ENCODE peak calls at places on chromosome 6, in ten cellular contexts. One of them, this sample, is unnamed.

GRCh38 chr6:159594750-159595117 is 98.3 kb downstream of the SOD2 start:
- DNase-seq in NCI-H774: no peak
- DNase-seq in stimulated activated naive B cell treated with anti-CD40 and anti-IgM and Interleukin-4, amounts not matched to agents 10 μg/mL and 1 μg/mL and 100 μg/mL, for 72 hours: no peak
- DNase-seq in lung: no peak
- DNase-seq in trophoblast cell: no peak
- DNase-seq in activated T-cell treated with anti-CD3 and anti-CD28 coated beads for 1 hour: no peak
- DNase-seq in WERI-Rb-1: no peak
- DNase-seq in NCI-H226: peak
- DNase-seq in skeletal muscle cell: peak
- DNase-seq in Calu3: no peak
- DNase-seq in this sample: no peak

GRCh38 chr6:56849876-56850275 is 105.0 kb upstream of the BEND6 start:
- DNase-seq in skeletal muscle cell: peak
- DNase-seq in stimulated activated naive B cell treated with anti-CD40 and anti-IgM and Interleukin-4, amounts not matched to agents 10 μg/mL and 1 μg/mL and 100 μg/mL, for 72 hours: no peak
- DNase-seq in NCI-H226: peak
- DNase-seq in activated T-cell treated with anti-CD3 and anti-CD28 coated beads for 1 hour: no peak
- DNase-seq in Calu3: no peak
- DNase-seq in NCI-H774: no peak
- DNase-seq in lung: no peak
- DNase-seq in WERI-Rb-1: no peak
- DNase-seq in trophoblast cell: peak
- DNase-seq in this sample: peak

GRCh38 chr6:4903751-4904370 is 100.0 kb downstream of the RPP40 start:
- DNase-seq in stimulated activated naive B cell treated with anti-CD40 and anti-IgM and Interleukin-4, amounts not matched to agents 10 μg/mL and 1 μg/mL and 100 μg/mL, for 72 hours: no peak
- DNase-seq in NCI-H226: no peak
- DNase-seq in trophoblast cell: no peak
- DNase-seq in Calu3: no peak
- DNase-seq in skeletal muscle cell: no peak
- DNase-seq in WERI-Rb-1: peak
- DNase-seq in NCI-H774: no peak
- DNase-seq in activated T-cell treated with anti-CD3 and anti-CD28 coated beads for 1 hour: no peak
- DNase-seq in lung: no peak
- DNase-seq in this sample: no peak

GRCh38 chr6:137816133-137816579 is 50.9 kb upstream of the TNFAIP3 start:
- DNase-seq in skeletal muscle cell: no peak
- DNase-seq in NCI-H226: no peak
- DNase-seq in trophoblast cell: no peak
- DNase-seq in NCI-H774: no peak
- DNase-seq in stimulated activated naive B cell treated with anti-CD40 and anti-IgM and Interleukin-4, amounts not matched to agents 10 μg/mL and 1 μg/mL and 100 μg/mL, for 72 hours: no peak
- DNase-seq in Calu3: no peak
- DNase-seq in WERI-Rb-1: no peak
- DNase-seq in lung: no peak
- DNase-seq in activated T-cell treated with anti-CD3 and anti-CD28 coated beads for 1 hour: no peak
- DNase-seq in this sample: peak

GRCh38 chr6:87656857-87657256 is 45.2 kb downstream of the AKIRIN2 start:
- DNase-seq in activated T-cell treated with anti-CD3 and anti-CD28 coated beads for 1 hour: no peak
- DNase-seq in Calu3: no peak
- DNase-seq in skeletal muscle cell: no peak
- DNase-seq in trophoblast cell: no peak
- DNase-seq in NCI-H774: no peak
- DNase-seq in WERI-Rb-1: no peak
- DNase-seq in lung: no peak
- DNase-seq in stimulated activated naive B cell treated with anti-CD40 and anti-IgM and Interleukin-4, amounts not matched to agents 10 μg/mL and 1 μg/mL and 100 μg/mL, for 72 hours: no peak
- DNase-seq in NCI-H226: no peak
- DNase-seq in this sample: no peak

GRCh38 chr6:122530440-122531046 is 58.9 kb upstream of the SERINC1 start:
- DNase-seq in skeletal muscle cell: peak
- DNase-seq in Calu3: peak
- DNase-seq in activated T-cell treated with anti-CD3 and anti-CD28 coated beads for 1 hour: peak
- DNase-seq in NCI-H774: peak
- DNase-seq in stimulated activated naive B cell treated with anti-CD40 and anti-IgM and Interleukin-4, amounts not matched to agents 10 μg/mL and 1 μg/mL and 100 μg/mL, for 72 hours: peak
- DNase-seq in lung: peak
- DNase-seq in NCI-H226: peak
- DNase-seq in WERI-Rb-1: peak
- DNase-seq in trophoblast cell: peak
- DNase-seq in this sample: peak

GRCh38 chr6:40444307-40444706 is 142.9 kb downstream of the LRFN2 start:
- DNase-seq in WERI-Rb-1: no peak
- DNase-seq in trophoblast cell: no peak
- DNase-seq in stimulated activated naive B cell treated with anti-CD40 and anti-IgM and Interleukin-4, amounts not matched to agents 10 μg/mL and 1 μg/mL and 100 μg/mL, for 72 hours: no peak
- DNase-seq in activated T-cell treated with anti-CD3 and anti-CD28 coated beads for 1 hour: no peak
- DNase-seq in lung: no peak
- DNase-seq in skeletal muscle cell: no peak
- DNase-seq in Calu3: no peak
- DNase-seq in NCI-H774: no peak
- DNase-seq in NCI-H226: no peak
- DNase-seq in this sample: no peak

GRCh38 chr6:14412026-14412425 is 294.5 kb downstream of the CD83 start:
- DNase-seq in skeletal muscle cell: no peak
- DNase-seq in NCI-H774: no peak
- DNase-seq in activated T-cell treated with anti-CD3 and anti-CD28 coated beads for 1 hour: no peak
- DNase-seq in Calu3: no peak
- DNase-seq in trophoblast cell: peak
- DNase-seq in stimulated activated naive B cell treated with anti-CD40 and anti-IgM and Interleukin-4, amounts not matched to agents 10 μg/mL and 1 μg/mL and 100 μg/mL, for 72 hours: no peak
- DNase-seq in WERI-Rb-1: no peak
- DNase-seq in NCI-H226: no peak
- DNase-seq in lung: no peak
- DNase-seq in this sample: no peak

GRCh38 chr6:132902866-132903265 is 88.5 kb downstream of the RPS12 start:
- DNase-seq in Calu3: no peak
- DNase-seq in skeletal muscle cell: no peak
- DNase-seq in activated T-cell treated with anti-CD3 and anti-CD28 coated beads for 1 hour: no peak
- DNase-seq in WERI-Rb-1: no peak
- DNase-seq in lung: no peak
- DNase-seq in NCI-H774: no peak
- DNase-seq in NCI-H226: no peak
- DNase-seq in stimulated activated naive B cell treated with anti-CD40 and anti-IgM and Interleukin-4, amounts not matched to agents 10 μg/mL and 1 μg/mL and 100 μg/mL, for 72 hours: no peak
- DNase-seq in trophoblast cell: no peak
- DNase-seq in this sample: no peak

GRCh38 chr6:134911532-134911931 is 38.4 kb downstream of the ALDH8A1 start:
- DNase-seq in trophoblast cell: no peak
- DNase-seq in skeletal muscle cell: peak
- DNase-seq in activated T-cell treated with anti-CD3 and anti-CD28 coated beads for 1 hour: no peak
- DNase-seq in WERI-Rb-1: no peak
- DNase-seq in NCI-H226: peak
- DNase-seq in lung: no peak
- DNase-seq in NCI-H774: no peak
- DNase-seq in stimulated activated naive B cell treated with anti-CD40 and anti-IgM and Interleukin-4, amounts not matched to agents 10 μg/mL and 1 μg/mL and 100 μg/mL, for 72 hours: no peak
- DNase-seq in Calu3: no peak
- DNase-seq in this sample: no peak

GRCh38 chr6:64280569-64280968 is 645.0 kb downstream of the PHF3 start:
- DNase-seq in stimulated activated naive B cell treated with anti-CD40 and anti-IgM and Interleukin-4, amounts not matched to agents 10 μg/mL and 1 μg/mL and 100 μg/mL, for 72 hours: no peak
- DNase-seq in NCI-H226: no peak
- DNase-seq in WERI-Rb-1: peak
- DNase-seq in activated T-cell treated with anti-CD3 and anti-CD28 coated beads for 1 hour: no peak
- DNase-seq in NCI-H774: peak
- DNase-seq in Calu3: peak
- DNase-seq in trophoblast cell: no peak
- DNase-seq in lung: no peak
- DNase-seq in skeletal muscle cell: no peak
- DNase-seq in this sample: peak

GRCh38 chr6:36657265-36657664 is 21.2 kb upstream of the CDKN1A start:
- DNase-seq in WERI-Rb-1: no peak
- DNase-seq in skeletal muscle cell: no peak
- DNase-seq in Calu3: no peak
- DNase-seq in NCI-H226: no peak
- DNase-seq in stimulated activated naive B cell treated with anti-CD40 and anti-IgM and Interleukin-4, amounts not matched to agents 10 μg/mL and 1 μg/mL and 100 μg/mL, for 72 hours: no peak
- DNase-seq in activated T-cell treated with anti-CD3 and anti-CD28 coated beads for 1 hour: no peak
- DNase-seq in lung: no peak
- DNase-seq in trophoblast cell: no peak
- DNase-seq in NCI-H774: no peak
- DNase-seq in this sample: no peak

GRCh38 chr6:35021014-35021413 is 120.1 kb downstream of the TCP11 start:
- DNase-seq in WERI-Rb-1: no peak
- DNase-seq in Calu3: no peak
- DNase-seq in lung: no peak
- DNase-seq in activated T-cell treated with anti-CD3 and anti-CD28 coated beads for 1 hour: no peak
- DNase-seq in NCI-H774: no peak
- DNase-seq in NCI-H226: no peak
- DNase-seq in trophoblast cell: no peak
- DNase-seq in skeletal muscle cell: no peak
- DNase-seq in stimulated activated naive B cell treated with anti-CD40 and anti-IgM and Interleukin-4, amounts not matched to agents 10 μg/mL and 1 μg/mL and 100 μg/mL, for 72 hours: no peak
- DNase-seq in this sample: no peak

GRCh38 chr6:127514396-127515227 is 4.5 kb downstream of the MTCL3 start:
- DNase-seq in activated T-cell treated with anti-CD3 and anti-CD28 coated beads for 1 hour: no peak
- DNase-seq in NCI-H226: no peak
- DNase-seq in trophoblast cell: no peak
- DNase-seq in stimulated activated naive B cell treated with anti-CD40 and anti-IgM and Interleukin-4, amounts not matched to agents 10 μg/mL and 1 μg/mL and 100 μg/mL, for 72 hours: no peak
- DNase-seq in lung: peak
- DNase-seq in NCI-H774: no peak
- DNase-seq in WERI-Rb-1: no peak
- DNase-seq in Calu3: no peak
- DNase-seq in skeletal muscle cell: peak
- DNase-seq in this sample: peak

GRCh38 chr6:63493557-63493956 is 78.7 kb upstream of the LOC128125822 start:
- DNase-seq in lung: no peak
- DNase-seq in NCI-H774: no peak
- DNase-seq in NCI-H226: no peak
- DNase-seq in stimulated activated naive B cell treated with anti-CD40 and anti-IgM and Interleukin-4, amounts not matched to agents 10 μg/mL and 1 μg/mL and 100 μg/mL, for 72 hours: no peak
- DNase-seq in trophoblast cell: no peak
- DNase-seq in skeletal muscle cell: no peak
- DNase-seq in WERI-Rb-1: no peak
- DNase-seq in Calu3: no peak
- DNase-seq in activated T-cell treated with anti-CD3 and anti-CD28 coated beads for 1 hour: no peak
- DNase-seq in this sample: no peak

GRCh38 chr6:103367212-103367611 is 1492.5 kb downstream of the HACE1 start:
- DNase-seq in NCI-H226: peak
- DNase-seq in WERI-Rb-1: no peak
- DNase-seq in stimulated activated naive B cell treated with anti-CD40 and anti-IgM and Interleukin-4, amounts not matched to agents 10 μg/mL and 1 μg/mL and 100 μg/mL, for 72 hours: no peak
- DNase-seq in NCI-H774: no peak
- DNase-seq in activated T-cell treated with anti-CD3 and anti-CD28 coated beads for 1 hour: no peak
- DNase-seq in Calu3: no peak
- DNase-seq in lung: no peak
- DNase-seq in skeletal muscle cell: no peak
- DNase-seq in trophoblast cell: no peak
- DNase-seq in this sample: no peak

GRCh38 chr6:143857651-143858050 is 6.6 kb upstream of the ZC2HC1B start:
- DNase-seq in NCI-H226: no peak
- DNase-seq in skeletal muscle cell: no peak
- DNase-seq in activated T-cell treated with anti-CD3 and anti-CD28 coated beads for 1 hour: no peak
- DNase-seq in WERI-Rb-1: no peak
- DNase-seq in Calu3: no peak
- DNase-seq in lung: no peak
- DNase-seq in trophoblast cell: no peak
- DNase-seq in NCI-H774: no peak
- DNase-seq in stimulated activated naive B cell treated with anti-CD40 and anti-IgM and Interleukin-4, amounts not matched to agents 10 μg/mL and 1 μg/mL and 100 μg/mL, for 72 hours: no peak
- DNase-seq in this sample: no peak

GRCh38 chr6:85561750-85562357 is 31.8 kb downstream of the SNX14 start:
- DNase-seq in skeletal muscle cell: peak
- DNase-seq in lung: no peak
- DNase-seq in activated T-cell treated with anti-CD3 and anti-CD28 coated beads for 1 hour: no peak
- DNase-seq in stimulated activated naive B cell treated with anti-CD40 and anti-IgM and Interleukin-4, amounts not matched to agents 10 μg/mL and 1 μg/mL and 100 μg/mL, for 72 hours: no peak
- DNase-seq in Calu3: no peak
- DNase-seq in NCI-H774: no peak
- DNase-seq in WERI-Rb-1: no peak
- DNase-seq in NCI-H226: no peak
- DNase-seq in trophoblast cell: no peak
- DNase-seq in this sample: no peak

GRCh38 chr6:127515234-127515793 is 3.8 kb downstream of the MTCL3 start:
- DNase-seq in stimulated activated naive B cell treated with anti-CD40 and anti-IgM and Interleukin-4, amounts not matched to agents 10 μg/mL and 1 μg/mL and 100 μg/mL, for 72 hours: peak
- DNase-seq in trophoblast cell: no peak
- DNase-seq in Calu3: no peak
- DNase-seq in NCI-H226: no peak
- DNase-seq in WERI-Rb-1: peak
- DNase-seq in activated T-cell treated with anti-CD3 and anti-CD28 coated beads for 1 hour: no peak
- DNase-seq in NCI-H774: peak
- DNase-seq in lung: no peak
- DNase-seq in skeletal muscle cell: no peak
- DNase-seq in this sample: peak

GRCh38 chr6:42963855-42964605 is 3.5 kb downstream of the GNMT start:
- DNase-seq in activated T-cell treated with anti-CD3 and anti-CD28 coated beads for 1 hour: no peak
- DNase-seq in NCI-H226: peak
- DNase-seq in lung: no peak
- DNase-seq in NCI-H774: no peak
- DNase-seq in skeletal muscle cell: no peak
- DNase-seq in WERI-Rb-1: peak
- DNase-seq in stimulated activated naive B cell treated with anti-CD40 and anti-IgM and Interleukin-4, amounts not matched to agents 10 μg/mL and 1 μg/mL and 100 μg/mL, for 72 hours: no peak
- DNase-seq in trophoblast cell: peak
- DNase-seq in Calu3: peak
- DNase-seq in this sample: no peak

GRCh38 chr6:82364087-82365010 is 732 bp downstream of the TPBG start:
- DNase-seq in stimulated activated naive B cell treated with anti-CD40 and anti-IgM and Interleukin-4, amounts not matched to agents 10 μg/mL and 1 μg/mL and 100 μg/mL, for 72 hours: no peak
- DNase-seq in lung: peak
- DNase-seq in skeletal muscle cell: peak
- DNase-seq in activated T-cell treated with anti-CD3 and anti-CD28 coated beads for 1 hour: no peak
- DNase-seq in NCI-H774: peak
- DNase-seq in WERI-Rb-1: peak
- DNase-seq in Calu3: peak
- DNase-seq in NCI-H226: peak
- DNase-seq in trophoblast cell: peak
- DNase-seq in this sample: no peak

GRCh38 chr6:29705389-29706231 is 17.6 kb upstream of the HLA-F start:
- DNase-seq in trophoblast cell: peak
- DNase-seq in skeletal muscle cell: peak
- DNase-seq in stimulated activated naive B cell treated with anti-CD40 and anti-IgM and Interleukin-4, amounts not matched to agents 10 μg/mL and 1 μg/mL and 100 μg/mL, for 72 hours: no peak
- DNase-seq in WERI-Rb-1: peak
- DNase-seq in NCI-H226: peak
- DNase-seq in Calu3: peak
- DNase-seq in activated T-cell treated with anti-CD3 and anti-CD28 coated beads for 1 hour: no peak
- DNase-seq in NCI-H774: no peak
- DNase-seq in lung: no peak
- DNase-seq in this sample: peak

GRCh38 chr6:82408952-82409421 is 45.4 kb downstream of the TPBG start:
- DNase-seq in skeletal muscle cell: peak
- DNase-seq in Calu3: no peak
- DNase-seq in trophoblast cell: peak
- DNase-seq in WERI-Rb-1: no peak
- DNase-seq in activated T-cell treated with anti-CD3 and anti-CD28 coated beads for 1 hour: no peak
- DNase-seq in lung: no peak
- DNase-seq in NCI-H774: no peak
- DNase-seq in stimulated activated naive B cell treated with anti-CD40 and anti-IgM and Interleukin-4, amounts not matched to agents 10 μg/mL and 1 μg/mL and 100 μg/mL, for 72 hours: no peak
- DNase-seq in NCI-H226: peak
- DNase-seq in this sample: no peak

GRCh38 chr6:34249469-34250370 is 914 bp upstream of the SMIM29 start:
- DNase-seq in trophoblast cell: no peak
- DNase-seq in WERI-Rb-1: no peak
- DNase-seq in activated T-cell treated with anti-CD3 and anti-CD28 coated beads for 1 hour: no peak
- DNase-seq in lung: no peak
- DNase-seq in NCI-H774: no peak
- DNase-seq in NCI-H226: no peak
- DNase-seq in skeletal muscle cell: no peak
- DNase-seq in Calu3: no peak
- DNase-seq in stimulated activated naive B cell treated with anti-CD40 and anti-IgM and Interleukin-4, amounts not matched to agents 10 μg/mL and 1 μg/mL and 100 μg/mL, for 72 hours: no peak
- DNase-seq in this sample: no peak

GRCh38 chr6:55276745-55277627 is 50.3 kb upstream of the GFRAL start:
- DNase-seq in activated T-cell treated with anti-CD3 and anti-CD28 coated beads for 1 hour: no peak
- DNase-seq in NCI-H774: peak
- DNase-seq in lung: no peak
- DNase-seq in stimulated activated naive B cell treated with anti-CD40 and anti-IgM and Interleukin-4, amounts not matched to agents 10 μg/mL and 1 μg/mL and 100 μg/mL, for 72 hours: no peak
- DNase-seq in Calu3: peak
- DNase-seq in NCI-H226: peak
- DNase-seq in WERI-Rb-1: peak
- DNase-seq in trophoblast cell: peak
- DNase-seq in skeletal muscle cell: peak
- DNase-seq in this sample: peak

GRCh38 chr6:39289490-39289889 is 24.7 kb downstream of the KCNK17 start:
- DNase-seq in NCI-H226: no peak
- DNase-seq in activated T-cell treated with anti-CD3 and anti-CD28 coated beads for 1 hour: no peak
- DNase-seq in WERI-Rb-1: no peak
- DNase-seq in NCI-H774: no peak
- DNase-seq in trophoblast cell: no peak
- DNase-seq in lung: no peak
- DNase-seq in Calu3: no peak
- DNase-seq in skeletal muscle cell: no peak
- DNase-seq in stimulated activated naive B cell treated with anti-CD40 and anti-IgM and Interleukin-4, amounts not matched to agents 10 μg/mL and 1 μg/mL and 100 μg/mL, for 72 hours: no peak
- DNase-seq in this sample: no peak

GRCh38 chr6:167291623-167292300 is 647 bp downstream of the UNC93A start:
- DNase-seq in skeletal muscle cell: no peak
- DNase-seq in WERI-Rb-1: no peak
- DNase-seq in NCI-H774: no peak
- DNase-seq in Calu3: no peak
- DNase-seq in activated T-cell treated with anti-CD3 and anti-CD28 coated beads for 1 hour: no peak
- DNase-seq in NCI-H226: no peak
- DNase-seq in lung: no peak
- DNase-seq in trophoblast cell: peak
- DNase-seq in stimulated activated naive B cell treated with anti-CD40 and anti-IgM and Interleukin-4, amounts not matched to agents 10 μg/mL and 1 μg/mL and 100 μg/mL, for 72 hours: no peak
- DNase-seq in this sample: no peak

GRCh38 chr6:118771253-118771652 is 119.9 kb upstream of the CEP85L start:
- DNase-seq in Calu3: no peak
- DNase-seq in NCI-H774: no peak
- DNase-seq in trophoblast cell: peak
- DNase-seq in activated T-cell treated with anti-CD3 and anti-CD28 coated beads for 1 hour: no peak
- DNase-seq in skeletal muscle cell: no peak
- DNase-seq in NCI-H226: no peak
- DNase-seq in lung: no peak
- DNase-seq in WERI-Rb-1: no peak
- DNase-seq in stimulated activated naive B cell treated with anti-CD40 and anti-IgM and Interleukin-4, amounts not matched to agents 10 μg/mL and 1 μg/mL and 100 μg/mL, for 72 hours: no peak
- DNase-seq in this sample: no peak

This sample was measured in Ammon's horn.